ENCODE peak calls at places on chromosomes 11 and 22, in nine cellular contexts. One of them, this sample, is unnamed.

GRCh38 chr11:8719260-8720190 is 36.9 kb downstream of the RPL27A start:
- DNase-seq in activated CD4-positive, alpha-beta T cell treated with anti-CD3 and anti-CD28 coated beads, Interleukin-2, amount 10 ng/mL, durations not matched to agents 7 days and 5 days: no peak
- DNase-seq in GM06990: no peak
- DNase-seq in mesothelial cell of epicardium: no peak
- DNase-seq in fibroblast of villous mesenchyme: peak
- DNase-seq in astrocyte of the spinal cord: peak
- DNase-seq in occipital lobe: no peak
- DNase-seq in OCI-LY7: no peak
- DNase-seq in ELR: peak
- DNase-seq in this sample: no peak

GRCh38 chr11:19648321-19648720 is 64.3 kb upstream of the NAV2 start:
- DNase-seq in fibroblast of villous mesenchyme: peak
- DNase-seq in occipital lobe: no peak
- DNase-seq in ELR: no peak
- DNase-seq in GM06990: no peak
- DNase-seq in mesothelial cell of epicardium: no peak
- DNase-seq in astrocyte of the spinal cord: no peak
- DNase-seq in activated CD4-positive, alpha-beta T cell treated with anti-CD3 and anti-CD28 coated beads, Interleukin-2, amount 10 ng/mL, durations not matched to agents 7 days and 5 days: no peak
- DNase-seq in OCI-LY7: no peak
- DNase-seq in this sample: no peak

GRCh38 chr11:68663482-68664010 is 20.8 kb upstream of the GAL start:
- DNase-seq in ELR: no peak
- DNase-seq in astrocyte of the spinal cord: no peak
- DNase-seq in activated CD4-positive, alpha-beta T cell treated with anti-CD3 and anti-CD28 coated beads, Interleukin-2, amount 10 ng/mL, durations not matched to agents 7 days and 5 days: no peak
- DNase-seq in occipital lobe: no peak
- DNase-seq in GM06990: no peak
- DNase-seq in mesothelial cell of epicardium: no peak
- DNase-seq in fibroblast of villous mesenchyme: no peak
- DNase-seq in OCI-LY7: no peak
- DNase-seq in this sample: no peak

GRCh38 chr22:36365020-36365411 is 22.8 kb downstream of the MYH9 start:
- DNase-seq in OCI-LY7: no peak
- DNase-seq in mesothelial cell of epicardium: no peak
- DNase-seq in activated CD4-positive, alpha-beta T cell treated with anti-CD3 and anti-CD28 coated beads, Interleukin-2, amount 10 ng/mL, durations not matched to agents 7 days and 5 days: peak
- DNase-seq in ELR: peak
- DNase-seq in astrocyte of the spinal cord: peak
- DNase-seq in occipital lobe: no peak
- DNase-seq in GM06990: peak
- DNase-seq in fibroblast of villous mesenchyme: peak
- DNase-seq in this sample: peak

GRCh38 chr11:109423860-109424190 is 1.8 kb downstream of the C11orf87 start:
- DNase-seq in GM06990: peak
- DNase-seq in OCI-LY7: no peak
- DNase-seq in activated CD4-positive, alpha-beta T cell treated with anti-CD3 and anti-CD28 coated beads, Interleukin-2, amount 10 ng/mL, durations not matched to agents 7 days and 5 days: no peak
- DNase-seq in occipital lobe: no peak
- DNase-seq in mesothelial cell of epicardium: no peak
- DNase-seq in ELR: no peak
- DNase-seq in fibroblast of villous mesenchyme: no peak
- DNase-seq in astrocyte of the spinal cord: no peak
- DNase-seq in this sample: no peak

GRCh38 chr22:32475428-32476010 is 908 bp downstream of the FBXO7 start:
- DNase-seq in OCI-LY7: no peak
- DNase-seq in astrocyte of the spinal cord: peak
- DNase-seq in fibroblast of villous mesenchyme: no peak
- DNase-seq in mesothelial cell of epicardium: no peak
- DNase-seq in occipital lobe: peak
- DNase-seq in activated CD4-positive, alpha-beta T cell treated with anti-CD3 and anti-CD28 coated beads, Interleukin-2, amount 10 ng/mL, durations not matched to agents 7 days and 5 days: peak
- DNase-seq in ELR: peak
- DNase-seq in GM06990: peak
- DNase-seq in this sample: peak

GRCh38 chr11:70067591-70068341 is 10.4 kb upstream of the ANO1 start:
- DNase-seq in astrocyte of the spinal cord: no peak
- DNase-seq in fibroblast of villous mesenchyme: no peak
- DNase-seq in OCI-LY7: no peak
- DNase-seq in activated CD4-positive, alpha-beta T cell treated with anti-CD3 and anti-CD28 coated beads, Interleukin-2, amount 10 ng/mL, durations not matched to agents 7 days and 5 days: no peak
- DNase-seq in GM06990: no peak
- DNase-seq in ELR: no peak
- DNase-seq in occipital lobe: no peak
- DNase-seq in mesothelial cell of epicardium: no peak
- DNase-seq in this sample: peak

GRCh38 chr22:20786536-20786979 is 12.6 kb downstream of the SERPIND1 start:
- DNase-seq in ELR: no peak
- DNase-seq in occipital lobe: no peak
- DNase-seq in fibroblast of villous mesenchyme: no peak
- DNase-seq in activated CD4-positive, alpha-beta T cell treated with anti-CD3 and anti-CD28 coated beads, Interleukin-2, amount 10 ng/mL, durations not matched to agents 7 days and 5 days: no peak
- DNase-seq in mesothelial cell of epicardium: no peak
- DNase-seq in OCI-LY7: no peak
- DNase-seq in GM06990: no peak
- DNase-seq in astrocyte of the spinal cord: no peak
- DNase-seq in this sample: no peak

GRCh38 chr11:1834132-1834610 is 619 bp upstream of the SYT8 start:
- DNase-seq in fibroblast of villous mesenchyme: no peak
- DNase-seq in astrocyte of the spinal cord: no peak
- DNase-seq in occipital lobe: no peak
- DNase-seq in OCI-LY7: no peak
- DNase-seq in activated CD4-positive, alpha-beta T cell treated with anti-CD3 and anti-CD28 coated beads, Interleukin-2, amount 10 ng/mL, durations not matched to agents 7 days and 5 days: no peak
- DNase-seq in ELR: no peak
- DNase-seq in mesothelial cell of epicardium: no peak
- DNase-seq in GM06990: no peak
- DNase-seq in this sample: no peak

GRCh38 chr11:66478823-66479740 is 1.2 kb upstream of the DPP3 start:
- DNase-seq in fibroblast of villous mesenchyme: peak
- DNase-seq in occipital lobe: no peak
- DNase-seq in ELR: peak
- DNase-seq in mesothelial cell of epicardium: no peak
- DNase-seq in OCI-LY7: peak
- DNase-seq in activated CD4-positive, alpha-beta T cell treated with anti-CD3 and anti-CD28 coated beads, Interleukin-2, amount 10 ng/mL, durations not matched to agents 7 days and 5 days: peak
- DNase-seq in astrocyte of the spinal cord: no peak
- DNase-seq in GM06990: no peak
- DNase-seq in this sample: peak

GRCh38 chr11:118136826-118137225 is 15.8 kb downstream of the SCN4B start:
- DNase-seq in astrocyte of the spinal cord: no peak
- DNase-seq in occipital lobe: no peak
- DNase-seq in ELR: no peak
- DNase-seq in fibroblast of villous mesenchyme: no peak
- DNase-seq in activated CD4-positive, alpha-beta T cell treated with anti-CD3 and anti-CD28 coated beads, Interleukin-2, amount 10 ng/mL, durations not matched to agents 7 days and 5 days: no peak
- DNase-seq in mesothelial cell of epicardium: no peak
- DNase-seq in OCI-LY7: no peak
- DNase-seq in GM06990: no peak
- DNase-seq in this sample: no peak

This sample was measured in GM10248.